ENCODE peak calls at places on chromosomes 1 and 21, in eight cellular contexts. V, H, Q, E, K, B, G and A are unnamed samples.

GRCh38 chr1:112394743-112395062 is 1.3 kb upstream of the CTTNBP2NL start:
- DNase-seq in K (no peak), H (no peak), E (no peak), V (no peak), G (no peak), Q (no peak), B (no peak), A (no peak)

GRCh38 chr1:204319462-204319861 is 40.3 kb downstream of the PLEKHA6 start:
- DNase-seq in K (no peak), Q (no peak), B (no peak), V (no peak), H (peak), G (no peak), E (no peak), A (peak)

GRCh38 chr1:201218409-201218808 is 27.8 kb downstream of the IGFN1 start:
- DNase-seq in E (peak), V (peak), Q (no peak), H (no peak), G (no peak), K (no peak), B (no peak), A (no peak)

GRCh38 chr21:45496151-45496967 is 45.9 kb downstream of the SLC19A1 start:
- DNase-seq in G (no peak), V (no peak), H (no peak), B (no peak), K (peak), Q (peak), E (no peak), A (no peak)

GRCh38 chr1:25958475-25958874 is 39.4 kb downstream of the PAFAH2 start:
- DNase-seq in V (no peak), Q (no peak), K (no peak), H (peak), E (no peak), G (no peak), B (no peak), A (peak)

GRCh38 chr1:67019600-67020136 is 34.3 kb downstream of the SLC35D1 start:
- DNase-seq in H (peak), E (no peak), G (no peak), V (peak), Q (no peak), B (no peak), K (no peak), A (peak)

GRCh38 chr1:226047495-226047894 is 15.0 kb upstream of the H3-3A start:
- DNase-seq in B (no peak), E (no peak), V (peak), H (peak), K (no peak), Q (no peak), G (no peak), A (peak)

GRCh38 chr1:28773105-28773504 is 36.4 kb downstream of the YTHDF2 start:
- DNase-seq in E (no peak), H (no peak), K (no peak), V (no peak), B (no peak), Q (no peak), G (no peak), A (no peak)

GRCh38 chr1:206144605-206145004 is 27.4 kb upstream of the AVPR1B start:
- DNase-seq in H (no peak), Q (no peak), K (no peak), V (no peak), B (no peak), G (no peak), E (no peak), A (no peak)

GRCh38 chr1:86705633-86705985 is 1.2 kb downstream of the SH3GLB1 start:
- DNase-seq in H (peak), G (no peak), K (no peak), B (no peak), V (no peak), Q (no peak), E (no peak), A (peak)

GRCh38 chr21:17455028-17455353 is 57.9 kb upstream of the CXADR start:
- DNase-seq in V (no peak), Q (no peak), K (no peak), E (no peak), H (no peak), B (no peak), G (no peak), A (no peak)

GRCh38 chr1:199684686-199685273 is 342.7 kb upstream of the NR5A2 start:
- DNase-seq in V (no peak), K (no peak), H (peak), B (peak), G (peak), Q (no peak), E (no peak), A (peak)

GRCh38 chr1:220817907-220818306 is 31.2 kb downstream of the MTARC1 start:
- DNase-seq in Q (no peak), H (peak), V (no peak), K (no peak), G (no peak), E (no peak), B (no peak), A (no peak)

GRCh38 chr1:201126832-201127754 is at the start of gene ASCL5:
- DNase-seq in E (peak), V (no peak), H (no peak), K (no peak), Q (no peak), G (peak), B (peak), A (no peak)

GRCh38 chr1:16218014-16218673 is 5.7 kb upstream of the ARHGEF19 start:
- DNase-seq in G (no peak), B (no peak), K (no peak), Q (no peak), H (no peak), V (no peak), E (no peak), A (no peak)

GRCh38 chr1:42272920-42273319 is 62.1 kb downstream of the FOXJ3 start:
- DNase-seq in E (no peak), Q (no peak), G (no peak), V (no peak), H (no peak), B (no peak), K (no peak), A (no peak)

GRCh38 chr1:203286161-203286984 is 18.9 kb upstream of the BTG2 start:
- DNase-seq in B (peak), E (no peak), V (peak), G (no peak), K (no peak), H (peak), Q (no peak), A (no peak)

GRCh38 chr1:50416150-50416527 is 7.1 kb downstream of the DMRTA2 start:
- DNase-seq in E (peak), Q (no peak), H (no peak), G (peak), K (no peak), V (no peak), B (peak), A (no peak)

GRCh38 chr1:11740258-11741192 is 4.6 kb downstream of the AGTRAP start:
- DNase-seq in H (no peak), G (no peak), B (no peak), V (no peak), E (no peak), Q (no peak), K (no peak), A (no peak)

GRCh38 chr1:82154231-82154630 is 353.5 kb downstream of the ADGRL2 start:
- DNase-seq in B (no peak), Q (no peak), E (no peak), H (no peak), G (no peak), V (no peak), K (no peak), A (no peak)

GRCh38 chr1:59815892-59816291 is 1.1 kb downstream of the HOOK1 start:
- DNase-seq in H (no peak), G (no peak), E (no peak), K (no peak), V (no peak), Q (no peak), B (no peak), A (no peak)

GRCh38 chr1:233609926-233610325 is 4.0 kb upstream of the KCNK1 start:
- DNase-seq in V (no peak), H (no peak), E (no peak), B (no peak), Q (no peak), G (no peak), K (no peak), A (no peak)

GRCh38 chr1:153291514-153291913 is 21.2 kb downstream of the PGLYRP3 start:
- DNase-seq in K (no peak), Q (no peak), E (no peak), B (no peak), V (no peak), G (no peak), H (no peak), A (no peak)

GRCh38 chr1:17348593-17349234 is 23.3 kb upstream of the PADI6 start:
- DNase-seq in G (peak), V (peak), H (no peak), K (no peak), Q (no peak), E (no peak), B (no peak), A (no peak)

GRCh38 chr1:94025383-94026340 is 95.3 kb downstream of the ABCA4 start:
- DNase-seq in H (peak), Q (no peak), G (peak), E (no peak), V (no peak), K (no peak), B (peak), A (peak)

GRCh38 chr1:97252076-97252475 is 530.5 kb downstream of the PTBP2 start:
- DNase-seq in G (no peak), V (peak), K (peak), H (peak), Q (no peak), E (no peak), B (no peak), A (peak)

GRCh38 chr1:6243993-6244392 is at the start of gene HES3:
- DNase-seq in K (peak), V (no peak), E (peak), Q (no peak), G (peak), H (no peak), B (peak), A (no peak)

GRCh38 chr1:15195420-15196052 is 42.0 kb downstream of the TMEM51 start:
- DNase-seq in E (no peak), G (no peak), B (no peak), K (peak), Q (peak), V (no peak), H (no peak), A (no peak)

GRCh38 chr1:214419650-214420049 is 131.8 kb downstream of the PTPN14 start:
- DNase-seq in B (peak), K (no peak), G (peak), V (no peak), E (no peak), H (no peak), Q (no peak), A (no peak)

GRCh38 chr1:42953182-42954180 is 5.2 kb downstream of the SLC2A1 start:
- DNase-seq in E (no peak), Q (no peak), B (no peak), V (no peak), G (no peak), K (no peak), H (no peak), A (no peak)

GRCh38 chr1:152227310-152227928 is 3.4 kb upstream of the HRNR start:
- DNase-seq in H (peak), V (no peak), Q (no peak), B (no peak), G (no peak), E (no peak), K (no peak), A (peak)

DNA sequence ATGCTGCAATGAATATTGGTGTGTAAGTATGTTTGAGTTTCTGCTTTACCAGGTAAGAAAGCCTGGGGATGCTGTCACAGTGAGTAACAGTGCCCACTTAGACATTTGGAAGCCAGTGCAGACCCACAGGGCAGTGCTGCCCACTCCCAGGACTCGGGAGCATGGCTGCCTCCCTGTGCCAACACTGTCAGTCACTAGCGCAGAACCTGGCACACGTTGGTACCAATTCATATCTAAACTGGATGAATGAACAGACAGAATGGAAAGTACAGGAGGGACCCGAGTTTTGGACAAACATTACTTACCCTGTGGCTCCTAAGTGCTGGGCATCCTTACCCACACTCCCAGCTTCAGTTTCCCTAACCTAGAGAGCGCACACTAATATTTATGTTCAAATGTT is 1.6 kb upstream of the EVA1C start:
- DNase-seq in K (no peak), V (no peak), E (no peak), Q (peak), G (no peak), H (no peak), B (no peak), A (no peak)
- H3K4me3 ChIP-seq in K (peak), V (peak), E (no peak), Q (peak), G (no peak), H (no peak), B (no peak), A (peak)

GRCh38 chr1:32242341-32242851 is 4.6 kb upstream of the FAM167B start:
- DNase-seq in E (no peak), Q (peak), V (peak), H (peak), K (peak), B (peak), G (peak), A (peak)
- H3K4me3 ChIP-seq in E (peak), Q (no peak), V (peak), H (no peak), K (peak), B (peak), G (no peak), A (peak)

GRCh38 chr1:234773936-234774677 is 164.1 kb upstream of the IRF2BP2 start:
- DNase-seq in V (no peak), G (no peak), E (peak), B (no peak), K (no peak), H (no peak), Q (no peak), A (no peak)

GRCh38 chr1:234770924-234771540 is 161.1 kb upstream of the IRF2BP2 start:
- DNase-seq in Q (no peak), H (no peak), G (no peak), V (peak), B (no peak), K (no peak), E (no peak), A (no peak)

GRCh38 chr1:234771642-234772344 is 161.8 kb upstream of the IRF2BP2 start:
- DNase-seq in Q (no peak), H (no peak), B (peak), G (no peak), E (no peak), K (no peak), V (peak), A (no peak)

GRCh38 chr1:234770031-234770795 is 160.2 kb upstream of the IRF2BP2 start:
- DNase-seq in B (peak), K (no peak), G (peak), V (peak), Q (no peak), H (no peak), E (no peak), A (no peak)

DNA sequence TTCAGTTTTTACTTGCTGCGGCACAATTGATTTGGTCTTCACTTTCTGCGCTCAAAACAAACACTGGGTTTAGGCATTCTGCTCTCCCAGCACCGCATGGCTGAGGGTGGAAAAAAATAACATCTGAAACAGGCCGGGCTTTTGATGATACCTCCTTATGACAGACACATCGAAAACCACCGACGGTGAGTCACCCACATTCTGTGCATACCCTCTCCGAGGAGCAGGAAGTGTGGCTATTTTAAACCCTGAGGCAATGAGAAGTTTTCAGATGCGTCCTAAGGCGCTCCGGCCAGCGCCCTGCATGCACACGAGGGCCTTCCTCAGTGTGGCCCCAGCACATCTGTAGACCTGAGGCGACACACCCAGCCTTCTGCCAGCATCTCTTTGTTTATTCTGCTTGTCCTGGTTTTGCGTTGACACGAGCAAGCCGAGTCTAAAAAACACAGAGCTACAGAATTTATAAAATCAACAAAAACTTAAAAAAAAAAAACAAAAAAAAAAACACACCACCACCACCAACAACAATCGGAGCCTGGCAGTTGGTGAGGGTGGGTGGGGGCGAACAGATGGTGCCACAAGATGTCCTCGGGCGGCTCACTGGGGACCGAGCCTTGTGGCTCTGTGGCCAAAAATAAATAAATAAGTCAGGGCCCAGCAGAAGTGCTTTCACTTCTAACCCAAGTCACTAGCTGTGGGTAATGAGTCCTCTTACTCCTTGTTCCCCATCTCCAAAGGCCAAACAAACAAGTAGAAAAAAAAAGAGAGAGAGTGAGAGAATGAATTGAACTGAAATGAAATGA is 162.6 kb upstream of the IRF2BP2 start:
- DNase-seq in K (peak), V (peak), H (peak), Q (peak), E (no peak), B (no peak), G (peak), A (peak)
- H3K4me3 ChIP-seq in K (peak), V (peak), H (no peak), Q (no peak), E (no peak), B (no peak), G (no peak), A (no peak)

DNA sequence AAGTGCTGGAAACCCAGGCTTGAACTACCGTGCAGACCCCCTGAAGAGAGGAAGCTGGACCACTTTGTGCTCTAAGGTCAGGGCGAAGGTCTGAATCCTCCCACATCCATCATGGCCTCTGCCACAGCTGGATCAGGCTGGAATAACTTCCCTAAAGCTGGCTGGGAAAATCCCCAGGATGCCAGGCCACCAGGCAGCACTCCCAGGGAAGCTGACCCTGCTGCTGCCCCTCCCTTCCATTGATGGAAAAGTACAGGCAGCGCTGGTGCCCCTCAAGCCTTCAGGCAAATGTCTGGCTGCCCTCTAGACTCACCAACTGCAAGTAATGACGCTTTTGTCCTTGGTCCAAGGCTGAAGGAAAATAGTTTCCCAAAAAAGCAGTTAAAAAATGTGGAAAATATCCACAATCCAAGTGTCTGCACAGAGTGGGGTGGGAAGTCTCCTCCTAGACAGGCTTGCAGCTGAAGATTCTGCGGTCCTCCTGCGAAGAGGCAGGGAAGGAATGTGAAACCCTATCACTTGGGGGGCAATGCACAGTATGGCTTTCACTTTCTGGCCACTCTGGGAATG is 39.9 kb upstream of the TSPAN2 start:
- DNase-seq in B (no peak), G (no peak), H (no peak), Q (no peak), E (no peak), V (no peak), K (no peak), A (no peak)
- H3K4me3 ChIP-seq in B (no peak), G (no peak), H (no peak), Q (no peak), E (no peak), V (no peak), K (no peak), A (no peak)

DNA sequence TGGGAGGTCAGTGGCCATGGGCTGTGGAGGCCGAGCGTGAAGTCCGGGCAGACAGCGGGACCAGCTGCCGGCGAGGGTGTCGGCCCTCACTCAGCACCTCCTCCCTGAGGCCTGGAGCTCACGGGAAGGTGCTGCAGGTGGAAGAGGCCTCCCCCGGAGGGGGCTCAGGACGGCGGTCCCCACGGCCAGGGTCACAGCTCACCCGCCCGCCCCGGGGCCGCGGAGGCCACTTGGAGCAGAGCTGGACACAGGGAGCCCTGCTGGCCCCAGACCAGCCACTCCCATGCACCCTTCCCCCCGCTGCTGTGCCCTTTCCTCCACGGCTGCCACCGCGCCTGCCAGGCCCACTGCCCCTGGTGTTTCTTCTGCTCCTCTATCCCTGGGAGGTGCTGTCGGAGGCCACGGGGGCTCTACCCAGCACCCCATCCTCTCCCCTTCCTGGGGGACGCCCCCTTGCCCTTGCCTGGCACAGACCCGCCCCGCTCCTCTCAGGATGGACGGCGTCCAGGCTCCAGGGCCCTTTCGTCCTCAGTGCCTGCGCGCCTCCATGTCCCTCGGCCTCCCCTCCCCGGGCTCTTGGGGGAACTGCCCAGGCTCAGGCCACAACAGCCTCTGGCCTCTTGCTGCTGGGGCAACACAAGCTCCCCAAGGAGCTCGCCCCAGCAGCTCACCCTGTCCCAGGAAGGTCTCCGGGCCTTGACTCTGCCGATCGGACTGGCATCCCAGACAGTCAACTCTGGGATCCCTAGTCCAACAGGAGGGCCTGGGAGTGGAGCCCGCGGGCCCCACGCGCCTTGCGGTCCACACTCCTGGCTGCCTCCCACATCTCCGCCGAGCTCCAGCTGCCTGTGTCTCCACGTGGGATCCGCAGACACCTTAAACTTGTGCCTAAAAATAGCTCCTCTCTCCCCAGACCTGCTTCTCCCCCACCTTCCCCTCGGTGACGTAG is 4.2 kb downstream of the TMEM240 start:
- DNase-seq in G (peak), Q (no peak), K (no peak), B (no peak), E (no peak), V (no peak), H (no peak), A (no peak)
- H3K4me3 ChIP-seq in G (no peak), Q (no peak), K (no peak), B (no peak), E (no peak), V (no peak), H (no peak), A (no peak)